ENCODE peak calls at places on chromosome 11, in eight cellular contexts. One of them, this sample, is unnamed.

GRCh38 chr11:120021978-120022377 is 115.9 kb downstream of the TRIM29 start:
- DNase-seq in tibial nerve: no peak
- DNase-seq in cardiac muscle cell: no peak
- DNase-seq in cardiac fibroblast: no peak
- DNase-seq in foreskin fibroblast: no peak
- DNase-seq in suprapubic skin: no peak
- DNase-seq in fibroblast of villous mesenchyme: no peak
- DNase-seq in mucosa of descending colon: no peak
- DNase-seq in this sample: no peak

GRCh38 chr11:76193219-76193618 is 13.1 kb downstream of the WNT11 start:
- DNase-seq in mucosa of descending colon: no peak
- DNase-seq in suprapubic skin: no peak
- DNase-seq in fibroblast of villous mesenchyme: no peak
- DNase-seq in foreskin fibroblast: no peak
- DNase-seq in cardiac fibroblast: no peak
- DNase-seq in cardiac muscle cell: no peak
- DNase-seq in tibial nerve: no peak
- DNase-seq in this sample: no peak

GRCh38 chr11:61048368-61049065 is 53.8 kb upstream of the CD5 start:
- DNase-seq in fibroblast of villous mesenchyme: no peak
- DNase-seq in mucosa of descending colon: no peak
- DNase-seq in cardiac muscle cell: no peak
- DNase-seq in suprapubic skin: no peak
- DNase-seq in foreskin fibroblast: no peak
- DNase-seq in tibial nerve: no peak
- DNase-seq in cardiac fibroblast: no peak
- DNase-seq in this sample: no peak

GRCh38 chr11:121656333-121657090 is 203.7 kb upstream of the SORL1-AS1 start:
- DNase-seq in suprapubic skin: no peak
- DNase-seq in tibial nerve: peak
- DNase-seq in fibroblast of villous mesenchyme: no peak
- DNase-seq in cardiac fibroblast: no peak
- DNase-seq in mucosa of descending colon: no peak
- DNase-seq in cardiac muscle cell: no peak
- DNase-seq in foreskin fibroblast: peak
- DNase-seq in this sample: no peak

GRCh38 chr11:109112748-109113378 is 309.1 kb upstream of the C11orf87 start:
- DNase-seq in mucosa of descending colon: no peak
- DNase-seq in foreskin fibroblast: peak
- DNase-seq in fibroblast of villous mesenchyme: no peak
- DNase-seq in cardiac muscle cell: no peak
- DNase-seq in suprapubic skin: no peak
- DNase-seq in tibial nerve: no peak
- DNase-seq in cardiac fibroblast: no peak
- DNase-seq in this sample: no peak

GRCh38 chr11:27215471-27216267 is 147.3 kb downstream of the CCDC34 start:
- DNase-seq in cardiac muscle cell: no peak
- DNase-seq in fibroblast of villous mesenchyme: no peak
- DNase-seq in cardiac fibroblast: no peak
- DNase-seq in foreskin fibroblast: no peak
- DNase-seq in suprapubic skin: no peak
- DNase-seq in mucosa of descending colon: no peak
- DNase-seq in tibial nerve: no peak
- DNase-seq in this sample: no peak

GRCh38 chr11:12117200-12117995 is 7.0 kb downstream of the MICAL2 start:
- DNase-seq in cardiac fibroblast: peak
- DNase-seq in tibial nerve: no peak
- DNase-seq in mucosa of descending colon: no peak
- DNase-seq in cardiac muscle cell: no peak
- DNase-seq in foreskin fibroblast: no peak
- DNase-seq in suprapubic skin: no peak
- DNase-seq in fibroblast of villous mesenchyme: peak
- DNase-seq in this sample: no peak

GRCh38 chr11:112761911-112762685 is 199.1 kb upstream of the NCAM1 start:
- DNase-seq in foreskin fibroblast: no peak
- DNase-seq in tibial nerve: no peak
- DNase-seq in cardiac fibroblast: no peak
- DNase-seq in fibroblast of villous mesenchyme: no peak
- DNase-seq in mucosa of descending colon: no peak
- DNase-seq in cardiac muscle cell: no peak
- DNase-seq in suprapubic skin: no peak
- DNase-seq in this sample: no peak

GRCh38 chr11:58905716-58906547 is 33.4 kb upstream of the GLYATL1 start:
- DNase-seq in fibroblast of villous mesenchyme: peak
- DNase-seq in mucosa of descending colon: peak
- DNase-seq in foreskin fibroblast: peak
- DNase-seq in tibial nerve: peak
- DNase-seq in cardiac muscle cell: peak
- DNase-seq in suprapubic skin: no peak
- DNase-seq in cardiac fibroblast: peak
- DNase-seq in this sample: no peak

GRCh38 chr11:76799061-76799804 is 16.1 kb downstream of the TSKU start:
- DNase-seq in suprapubic skin: peak
- DNase-seq in tibial nerve: peak
- DNase-seq in fibroblast of villous mesenchyme: peak
- DNase-seq in foreskin fibroblast: peak
- DNase-seq in cardiac muscle cell: peak
- DNase-seq in cardiac fibroblast: peak
- DNase-seq in mucosa of descending colon: peak
- DNase-seq in this sample: no peak

GRCh38 chr11:64661146-64661545 is 61.9 kb downstream of the NRXN2 start:
- DNase-seq in mucosa of descending colon: no peak
- DNase-seq in fibroblast of villous mesenchyme: peak
- DNase-seq in suprapubic skin: no peak
- DNase-seq in tibial nerve: no peak
- DNase-seq in cardiac muscle cell: peak
- DNase-seq in foreskin fibroblast: peak
- DNase-seq in cardiac fibroblast: peak
- DNase-seq in this sample: no peak

GRCh38 chr11:20355221-20356219 is 8.0 kb upstream of the HTATIP2 start:
- DNase-seq in suprapubic skin: no peak
- DNase-seq in tibial nerve: no peak
- DNase-seq in cardiac muscle cell: peak
- DNase-seq in cardiac fibroblast: peak
- DNase-seq in fibroblast of villous mesenchyme: peak
- DNase-seq in foreskin fibroblast: peak
- DNase-seq in mucosa of descending colon: peak
- DNase-seq in this sample: no peak

GRCh38 chr11:48007677-48008076 is 27.3 kb downstream of the PTPRJ start:
- DNase-seq in tibial nerve: no peak
- DNase-seq in fibroblast of villous mesenchyme: no peak
- DNase-seq in suprapubic skin: no peak
- DNase-seq in foreskin fibroblast: no peak
- DNase-seq in mucosa of descending colon: no peak
- DNase-seq in cardiac fibroblast: peak
- DNase-seq in cardiac muscle cell: no peak
- DNase-seq in this sample: no peak

GRCh38 chr11:121366970-121367369 is 74.4 kb downstream of the SC5D start:
- DNase-seq in mucosa of descending colon: no peak
- DNase-seq in cardiac muscle cell: no peak
- DNase-seq in suprapubic skin: no peak
- DNase-seq in cardiac fibroblast: no peak
- DNase-seq in tibial nerve: no peak
- DNase-seq in foreskin fibroblast: no peak
- DNase-seq in fibroblast of villous mesenchyme: peak
- DNase-seq in this sample: no peak

GRCh38 chr11:64040684-64041267 is 5.0 kb downstream of the FLRT1 start:
- DNase-seq in foreskin fibroblast: peak
- DNase-seq in cardiac fibroblast: no peak
- DNase-seq in mucosa of descending colon: no peak
- DNase-seq in cardiac muscle cell: no peak
- DNase-seq in tibial nerve: no peak
- DNase-seq in suprapubic skin: no peak
- DNase-seq in fibroblast of villous mesenchyme: no peak
- DNase-seq in this sample: no peak

GRCh38 chr11:119461250-119461963 is 38.4 kb upstream of the THY1 start:
- DNase-seq in foreskin fibroblast: peak
- DNase-seq in suprapubic skin: no peak
- DNase-seq in fibroblast of villous mesenchyme: peak
- DNase-seq in tibial nerve: no peak
- DNase-seq in cardiac fibroblast: no peak
- DNase-seq in cardiac muscle cell: no peak
- DNase-seq in mucosa of descending colon: no peak
- DNase-seq in this sample: no peak

GRCh38 chr11:76169473-76169881 is 36.8 kb downstream of the WNT11 start:
- DNase-seq in tibial nerve: no peak
- DNase-seq in fibroblast of villous mesenchyme: no peak
- DNase-seq in cardiac fibroblast: no peak
- DNase-seq in foreskin fibroblast: peak
- DNase-seq in cardiac muscle cell: no peak
- DNase-seq in mucosa of descending colon: no peak
- DNase-seq in suprapubic skin: no peak
- DNase-seq in this sample: no peak

GRCh38 chr11:65918211-65919150 is at the start of gene C11orf68:
- DNase-seq in foreskin fibroblast: no peak
- DNase-seq in fibroblast of villous mesenchyme: no peak
- DNase-seq in cardiac muscle cell: peak
- DNase-seq in cardiac fibroblast: peak
- DNase-seq in mucosa of descending colon: no peak
- DNase-seq in suprapubic skin: peak
- DNase-seq in tibial nerve: no peak
- DNase-seq in this sample: no peak

GRCh38 chr11:36431429-36432092 is 78.5 kb downstream of the TRAF6 start:
- DNase-seq in suprapubic skin: no peak
- DNase-seq in cardiac fibroblast: peak
- DNase-seq in tibial nerve: no peak
- DNase-seq in fibroblast of villous mesenchyme: peak
- DNase-seq in cardiac muscle cell: peak
- DNase-seq in mucosa of descending colon: no peak
- DNase-seq in foreskin fibroblast: peak
- DNase-seq in this sample: no peak

GRCh38 chr11:34784318-34784841 is 131.8 kb downstream of the APIP start:
- DNase-seq in fibroblast of villous mesenchyme: no peak
- DNase-seq in cardiac fibroblast: no peak
- DNase-seq in cardiac muscle cell: no peak
- DNase-seq in tibial nerve: no peak
- DNase-seq in mucosa of descending colon: no peak
- DNase-seq in suprapubic skin: no peak
- DNase-seq in foreskin fibroblast: no peak
- DNase-seq in this sample: no peak

GRCh38 chr11:34787899-34788298 is 128.3 kb downstream of the APIP start:
- DNase-seq in cardiac fibroblast: peak
- DNase-seq in foreskin fibroblast: no peak
- DNase-seq in suprapubic skin: no peak
- DNase-seq in fibroblast of villous mesenchyme: peak
- DNase-seq in cardiac muscle cell: no peak
- DNase-seq in tibial nerve: no peak
- DNase-seq in mucosa of descending colon: no peak
- DNase-seq in this sample: no peak

GRCh38 chr11:34788642-34789041 is 127.5 kb downstream of the APIP start:
- DNase-seq in cardiac muscle cell: no peak
- DNase-seq in suprapubic skin: no peak
- DNase-seq in fibroblast of villous mesenchyme: no peak
- DNase-seq in mucosa of descending colon: no peak
- DNase-seq in tibial nerve: no peak
- DNase-seq in foreskin fibroblast: no peak
- DNase-seq in cardiac fibroblast: no peak
- DNase-seq in this sample: no peak

GRCh38 chr11:34787348-34787747 is 128.8 kb downstream of the APIP start:
- DNase-seq in suprapubic skin: no peak
- DNase-seq in cardiac fibroblast: no peak
- DNase-seq in mucosa of descending colon: no peak
- DNase-seq in cardiac muscle cell: no peak
- DNase-seq in fibroblast of villous mesenchyme: peak
- DNase-seq in tibial nerve: no peak
- DNase-seq in foreskin fibroblast: no peak
- DNase-seq in this sample: no peak

DNA sequence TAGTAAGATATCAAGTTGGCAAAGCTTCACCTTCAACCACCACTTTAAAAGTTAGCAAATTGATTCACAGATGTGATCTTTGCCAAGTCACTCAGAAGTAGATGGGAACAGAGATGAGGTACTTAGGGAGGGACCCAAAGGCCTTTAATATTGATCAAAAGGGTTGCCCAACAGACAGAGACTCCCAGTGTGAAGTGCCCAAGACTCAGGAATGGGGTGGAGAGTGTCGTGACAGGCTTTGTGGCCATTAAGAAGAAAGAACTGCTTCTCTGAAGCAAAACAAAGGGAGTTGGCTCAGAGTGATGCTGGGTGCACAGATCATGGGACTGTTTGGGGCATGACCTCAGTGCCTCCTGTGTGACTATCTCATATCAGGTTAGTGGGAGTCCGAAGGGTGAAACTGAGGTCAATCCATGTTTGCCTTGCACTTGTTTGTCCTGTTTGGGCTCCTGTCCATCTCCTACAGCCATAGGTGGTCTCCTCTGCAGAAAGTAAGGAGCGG is 132.3 kb downstream of the APIP start:
- DNase-seq in fibroblast of villous mesenchyme: no peak
- DNase-seq in mucosa of descending colon: no peak
- DNase-seq in foreskin fibroblast: no peak
- DNase-seq in suprapubic skin: no peak
- DNase-seq in tibial nerve: no peak
- DNase-seq in cardiac muscle cell: no peak
- DNase-seq in cardiac fibroblast: no peak
- DNase-seq in this sample: no peak
- H3K4me3 ChIP-seq in fibroblast of villous mesenchyme: no peak
- H3K4me3 ChIP-seq in mucosa of descending colon: no peak
- H3K4me3 ChIP-seq in foreskin fibroblast: no peak
- H3K4me3 ChIP-seq in suprapubic skin: no peak
- H3K4me3 ChIP-seq in tibial nerve: no peak
- H3K4me3 ChIP-seq in cardiac muscle cell: no peak
- H3K4me3 ChIP-seq in cardiac fibroblast: no peak
- H3K4me3 ChIP-seq in this sample: no peak

DNA sequence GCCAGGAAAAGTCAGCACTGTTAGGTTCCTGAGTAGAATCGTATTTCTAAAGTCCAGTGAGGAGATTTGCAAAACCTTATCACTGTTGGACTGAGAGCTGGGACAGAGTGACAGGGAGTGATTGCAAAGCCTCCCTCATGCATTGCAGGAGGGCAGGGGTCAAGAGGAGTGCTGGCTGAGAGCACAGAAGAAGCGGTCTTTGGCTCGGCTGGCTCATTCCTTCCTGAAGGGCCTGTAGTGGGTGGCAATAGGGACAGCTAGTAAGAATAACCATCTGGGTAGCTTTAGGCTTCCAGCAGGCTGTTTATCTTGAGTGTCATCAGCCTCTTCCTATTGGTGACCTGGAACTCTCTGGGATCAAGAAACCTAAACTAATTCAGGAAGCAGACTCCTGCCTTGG is 53.4 kb downstream of the CD44 start:
- DNase-seq in suprapubic skin: no peak
- DNase-seq in fibroblast of villous mesenchyme: peak
- DNase-seq in mucosa of descending colon: peak
- DNase-seq in cardiac fibroblast: peak
- DNase-seq in tibial nerve: no peak
- DNase-seq in cardiac muscle cell: peak
- DNase-seq in foreskin fibroblast: peak
- DNase-seq in this sample: no peak
- TF ChIP-seq CTCF in suprapubic skin: no peak
- TF ChIP-seq CTCF in fibroblast of villous mesenchyme: no peak
- TF ChIP-seq CTCF in mucosa of descending colon: no peak
- TF ChIP-seq CTCF in cardiac fibroblast: no peak
- TF ChIP-seq CTCF in tibial nerve: no peak
- TF ChIP-seq CTCF in cardiac muscle cell: no peak
- TF ChIP-seq CTCF in foreskin fibroblast: no peak
- TF ChIP-seq CTCF in this sample: no peak

GRCh38 chr11:1053121-1053901 is 16.8 kb upstream of the MUC6 start:
- DNase-seq in cardiac fibroblast: no peak
- DNase-seq in mucosa of descending colon: peak
- DNase-seq in suprapubic skin: no peak
- DNase-seq in tibial nerve: no peak
- DNase-seq in fibroblast of villous mesenchyme: no peak
- DNase-seq in cardiac muscle cell: peak
- DNase-seq in foreskin fibroblast: no peak
- DNase-seq in this sample: no peak
- H3K4me3 ChIP-seq in cardiac fibroblast: no peak
- H3K4me3 ChIP-seq in mucosa of descending colon: no peak
- H3K4me3 ChIP-seq in suprapubic skin: no peak
- H3K4me3 ChIP-seq in tibial nerve: no peak
- H3K4me3 ChIP-seq in fibroblast of villous mesenchyme: no peak
- H3K4me3 ChIP-seq in cardiac muscle cell: no peak
- H3K4me3 ChIP-seq in foreskin fibroblast: no peak
- H3K4me3 ChIP-seq in this sample: no peak

GRCh38 chr11:6448574-6448973 is 7.8 kb upstream of the HPX start:
- DNase-seq in fibroblast of villous mesenchyme: no peak
- DNase-seq in cardiac muscle cell: no peak
- DNase-seq in tibial nerve: no peak
- DNase-seq in cardiac fibroblast: no peak
- DNase-seq in suprapubic skin: no peak
- DNase-seq in mucosa of descending colon: no peak
- DNase-seq in foreskin fibroblast: no peak
- DNase-seq in this sample: no peak
- TF ChIP-seq CTCF in fibroblast of villous mesenchyme: no peak
- TF ChIP-seq CTCF in cardiac muscle cell: no peak
- TF ChIP-seq CTCF in tibial nerve: no peak
- TF ChIP-seq CTCF in cardiac fibroblast: no peak
- TF ChIP-seq CTCF in suprapubic skin: no peak
- TF ChIP-seq CTCF in mucosa of descending colon: no peak
- TF ChIP-seq CTCF in foreskin fibroblast: no peak
- TF ChIP-seq CTCF in this sample: no peak

This sample was measured in GM12864.